ENCODE peak calls at places on chromosomes 3 and 15, in eight cellular contexts. M is sigmoid colon, G is psoas muscle, B is fibroblast of pulmonary artery, Q is GM20000, J is astrocyte of the spinal cord, S is stomach, H is MCF 10A. A is an unnamed sample.

GRCh38 chr15:96807361-96807760 is 476.9 kb downstream of the NR2F2 start:
- DNase-seq in M (no peak), G (no peak), B (no peak), Q (no peak), J (no peak), S (no peak), H (no peak), A (no peak)

GRCh38 chr15:49918106-49918505 is 200.9 kb downstream of the ATP8B4 start:
- DNase-seq in M (no peak), G (no peak), B (peak; percentile 62), Q (no peak), J (peak; percentile 35), S (no peak), H (peak; percentile 72), A (no peak)

GRCh38 chr3:125641901-125642300 is 46.6 kb upstream of the OSBPL11 start:
- DNase-seq in M (no peak), G (no peak), B (no peak), Q (no peak), J (no peak), S (no peak), H (peak; percentile 19), A (no peak)

GRCh38 chr3:107988464-107989156 is 102.2 kb downstream of the CD47 start:
- DNase-seq in M (no peak), G (peak; percentile 63), B (peak; percentile 78), Q (no peak), J (peak; percentile 55), S (peak; percentile 52), H (peak; percentile 80), A (no peak)

GRCh38 chr3:152270145-152270870 is 1.6 kb downstream of the MBNL1 start:
- DNase-seq in M (no peak), G (peak; percentile 70), B (peak; percentile 46), Q (no peak), J (no peak), S (no peak), H (peak; percentile 46), A (no peak)

GRCh38 chr3:170746175-170746942 is 123.6 kb downstream of the RPL22L1 start:
- DNase-seq in M (no peak), G (no peak), B (no peak), Q (no peak), J (no peak), S (no peak), H (no peak), A (no peak)

GRCh38 chr3:157311633-157312365 is 124.9 kb upstream of the PTX3 start:
- DNase-seq in M (no peak), G (no peak), B (peak; percentile 98), Q (no peak), J (peak; percentile 92), S (no peak), H (peak; percentile 83), A (no peak)

GRCh38 chr15:25736451-25736850 is 126.7 kb downstream of the ATP10A start:
- DNase-seq in M (no peak), G (no peak), B (no peak), Q (no peak), J (no peak), S (no peak), H (no peak), A (no peak)

GRCh38 chr3:184822081-184822480 is 10.1 kb downstream of the VPS8 start:
- DNase-seq in M (no peak), G (no peak), B (no peak), Q (no peak), J (no peak), S (no peak), H (no peak), A (no peak)

GRCh38 chr3:56303508-56303907 is 164.8 kb downstream of the ERC2 start:
- DNase-seq in M (no peak), G (no peak), B (peak; percentile 91), Q (peak; percentile 29), J (peak; percentile 65), S (no peak), H (peak; percentile 70), A (peak; percentile 41)

GRCh38 chr3:98657429-98657828 is 64.0 kb upstream of the CPOX start:
- DNase-seq in M (no peak), G (no peak), B (no peak), Q (peak; percentile 54), J (no peak), S (peak; percentile 70), H (no peak), A (peak; percentile 65)

GRCh38 chr3:108804437-108804836 is 18.1 kb upstream of the TRAT1 start:
- DNase-seq in M (no peak), G (no peak), B (no peak), Q (no peak), J (no peak), S (no peak), H (no peak), A (no peak)

GRCh38 chr3:128549283-128550112 is 56.5 kb upstream of the GATA2 start:
- DNase-seq in M (no peak), G (peak; percentile 79), B (peak; percentile 96), Q (no peak), J (peak; percentile 84), S (peak; percentile 29), H (peak; percentile 90), A (no peak)

GRCh38 chr3:13290941-13291340 is 129.2 kb downstream of the NUP210 start:
- DNase-seq in M (no peak), G (no peak), B (no peak), Q (no peak), J (no peak), S (no peak), H (no peak), A (no peak)

GRCh38 chr3:121855555-121855954 is 20.5 kb downstream of the EAF2 start:
- DNase-seq in M (no peak), G (no peak), B (peak; percentile 17), Q (no peak), J (no peak), S (no peak), H (peak; percentile 37), A (peak; percentile 3)

DNA sequence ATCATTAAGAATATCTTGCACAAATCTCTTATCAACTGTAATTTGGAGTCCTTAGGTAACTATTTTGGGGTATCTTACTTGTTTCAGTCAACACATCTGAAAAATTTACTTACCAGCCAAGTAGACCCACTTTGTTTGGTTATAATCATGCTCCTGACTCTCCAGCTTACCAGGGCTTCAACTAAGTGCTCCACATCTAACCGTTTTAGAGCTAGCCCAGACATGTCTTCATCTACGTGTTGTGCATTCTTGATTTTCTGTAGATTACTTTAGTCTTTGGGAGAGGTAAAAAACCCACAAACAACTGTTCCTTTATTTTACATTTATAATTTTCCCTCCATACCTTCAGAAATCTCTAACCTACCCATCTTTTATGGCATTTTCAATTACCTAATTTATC is 17.2 kb downstream of the EAF2 start:
- DNase-seq in M (no peak), G (no peak), B (no peak), Q (no peak), J (no peak), S (no peak), H (no peak), A (no peak)
- TF ChIP-seq CTCF in M (no peak), G (no peak), B (no peak), Q (no peak), J (no peak), S (no peak), H (peak; percentile 9), A (no peak)

GRCh38 chr15:31375772-31376171 is 49.1 kb downstream of the KLF13 start:
- DNase-seq in M (no peak), G (no peak), B (no peak), Q (no peak), J (no peak), S (no peak), H (no peak), A (no peak)

GRCh38 chr15:31376511-31376910 is 49.9 kb downstream of the KLF13 start:
- DNase-seq in M (no peak), G (no peak), B (no peak), Q (no peak), J (no peak), S (no peak), H (no peak), A (no peak)

GRCh38 chr15:31378363-31378903 is 51.8 kb downstream of the KLF13 start:
- DNase-seq in M (no peak), G (no peak), B (no peak), Q (no peak), J (no peak), S (no peak), H (no peak), A (no peak)

GRCh38 chr15:31379042-31379441 is 52.4 kb downstream of the KLF13 start:
- DNase-seq in M (no peak), G (no peak), B (no peak), Q (no peak), J (no peak), S (no peak), H (no peak), A (peak; percentile 61)

GRCh38 chr15:31377030-31377429 is 50.4 kb downstream of the KLF13 start:
- DNase-seq in M (no peak), G (no peak), B (no peak), Q (no peak), J (no peak), S (no peak), H (no peak), A (no peak)
- TF ChIP-seq CTCF in M (no peak), G (no peak), B (no peak), Q (no peak), J (no peak), S (no peak), H (no peak), A (no peak)

DNA sequence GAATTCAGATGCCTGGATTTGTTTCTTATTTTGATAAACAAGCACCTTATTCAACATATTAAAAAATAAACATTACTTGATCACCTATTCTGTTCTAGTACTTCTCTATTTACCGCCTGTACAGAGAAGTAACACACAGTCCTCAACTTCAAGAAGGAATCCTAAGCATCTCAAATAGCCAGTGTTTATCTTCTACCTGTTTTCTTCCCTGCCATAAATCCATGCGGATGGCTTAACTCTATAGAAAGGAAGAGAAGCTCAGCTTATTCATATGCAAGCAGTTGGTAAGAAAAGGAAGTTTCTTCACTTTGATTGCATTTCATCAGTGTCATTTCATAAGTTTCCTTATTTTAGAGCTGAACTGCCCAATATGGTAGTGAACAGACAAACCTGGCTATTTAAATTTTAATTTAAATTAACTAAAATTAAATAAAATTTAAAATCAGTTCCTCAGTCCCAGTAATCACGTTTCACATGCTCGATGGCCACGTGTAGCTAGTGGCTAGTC is 210.0 kb upstream of the PEX5L start:
- DNase-seq in M (no peak), G (no peak), B (no peak), Q (no peak), J (no peak), S (no peak), H (no peak), A (no peak)
- TF ChIP-seq CTCF in M (no peak), G (no peak), B (no peak), Q (no peak), J (no peak), S (no peak), H (no peak), A (no peak)

DNA sequence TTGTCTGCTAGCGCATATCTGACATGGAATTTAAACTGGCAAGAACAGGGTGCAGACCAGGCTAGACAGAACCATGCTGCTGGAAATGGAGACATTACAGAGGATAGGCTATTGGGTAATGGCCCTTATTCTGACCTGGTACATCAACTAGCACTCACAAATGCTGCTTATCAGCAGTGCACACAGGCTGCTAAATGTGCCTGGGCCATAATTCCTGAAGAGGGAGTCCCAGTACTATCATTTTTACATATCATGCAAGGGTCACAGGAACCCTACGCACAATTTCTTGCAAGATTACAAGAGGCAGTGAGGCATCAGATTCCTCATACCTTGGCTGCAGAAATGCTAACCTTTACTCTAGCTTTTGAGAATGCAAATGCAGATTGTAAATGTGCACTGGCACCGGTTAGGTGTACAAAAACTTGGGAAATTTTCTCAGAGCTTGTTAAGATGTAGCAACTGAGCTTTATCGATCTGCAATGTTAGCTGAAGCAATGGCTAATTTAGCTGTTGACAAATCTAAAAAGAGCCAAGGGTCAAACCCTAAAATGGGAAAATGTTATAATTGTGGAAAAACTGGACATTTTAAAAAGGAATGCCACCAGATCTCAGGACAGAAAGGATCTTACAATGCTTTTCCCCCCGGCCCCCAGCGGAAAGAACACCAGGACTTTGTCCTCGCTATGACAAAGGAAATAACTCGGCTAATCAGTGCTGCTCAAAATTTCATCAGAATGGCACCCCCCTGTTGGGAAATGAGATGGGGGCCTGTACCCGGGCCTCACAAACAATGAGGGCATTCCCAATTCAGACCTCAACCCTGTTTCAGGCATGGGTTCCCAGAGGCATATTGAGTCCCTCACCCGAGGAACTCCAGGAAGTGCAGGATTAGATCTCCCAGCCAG is 21.1 kb downstream of the CCRL2 start:
- DNase-seq in M (no peak), G (no peak), B (no peak), Q (no peak), J (no peak), S (no peak), H (no peak), A (no peak)
- TF ChIP-seq CTCF in M (no peak), G (no peak), B (no peak), Q (no peak), J (no peak), S (no peak), H (no peak), A (no peak)